ENCODE peak calls at places on chromosomes 1 and 21, in seven cellular contexts. D, P, H, C, J, S and N are unnamed samples.

GRCh38 chr1:146007048-146007784 is 10.8 kb upstream of the TXNIP start:
- DNase-seq in D (peak), P (peak), H (peak), C (peak), J (no peak), S (peak), N (no peak)

GRCh38 chr21:15283789-15284188 is 219.0 kb upstream of the NRIP1 start:
- DNase-seq in D (no peak), P (no peak), H (no peak), C (no peak), J (no peak), S (no peak), N (no peak)

GRCh38 chr1:210467440-210468040 is 138.8 kb downstream of the HHAT start:
- DNase-seq in D (peak), P (no peak), H (no peak), C (no peak), J (no peak), S (peak), N (no peak)

GRCh38 chr1:99645199-99645598 is 714 bp upstream of the PALMD start:
- DNase-seq in D (peak), P (no peak), H (peak), C (no peak), J (no peak), S (peak), N (no peak)

GRCh38 chr1:52572387-52572786 is 19.5 kb upstream of the TUT4 start:
- DNase-seq in D (no peak), P (no peak), H (no peak), C (no peak), J (no peak), S (no peak), N (no peak)

GRCh38 chr21:20276377-20276776 is 721.8 kb upstream of the NCAM2 start:
- DNase-seq in D (no peak), P (no peak), H (no peak), C (no peak), J (no peak), S (no peak), N (no peak)

GRCh38 chr1:216660561-216660960 is 62.7 kb downstream of the ESRRG start:
- DNase-seq in D (no peak), P (no peak), H (no peak), C (no peak), J (no peak), S (no peak), N (no peak)

GRCh38 chr1:161725888-161726630 is 4.7 kb downstream of the FCRLB start:
- DNase-seq in D (peak), P (peak), H (peak), C (peak), J (no peak), S (peak), N (peak)

GRCh38 chr1:228411548-228412430 is 4.9 kb downstream of the TRIM17 start:
- DNase-seq in D (no peak), P (no peak), H (no peak), C (no peak), J (no peak), S (no peak), N (no peak)

GRCh38 chr21:43300496-43301423 is 126.2 kb downstream of the SIK1 start:
- DNase-seq in D (peak), P (no peak), H (no peak), C (no peak), J (no peak), S (no peak), N (no peak)

GRCh38 chr1:203128691-203129500 is 1.4 kb downstream of the ADORA1 start:
- DNase-seq in D (no peak), P (no peak), H (no peak), C (no peak), J (no peak), S (no peak), N (peak)

GRCh38 chr21:21200103-21200938 is 202.1 kb downstream of the NCAM2 start:
- DNase-seq in D (peak), P (peak), H (peak), C (no peak), J (no peak), S (peak), N (no peak)

GRCh38 chr21:44966135-44967081 is 26.6 kb downstream of the SLX9 start:
- DNase-seq in D (no peak), P (no peak), H (no peak), C (no peak), J (no peak), S (no peak), N (no peak)

GRCh38 chr1:223338811-223339746 is 24.9 kb downstream of the SUSD4 start:
- DNase-seq in D (peak), P (no peak), H (no peak), C (no peak), J (no peak), S (no peak), N (no peak)

GRCh38 chr1:207397525-207397926 is 56.6 kb upstream of the CR2 start:
- DNase-seq in D (no peak), P (peak), H (no peak), C (no peak), J (no peak), S (peak), N (peak)

GRCh38 chr1:40861227-40862003 is 748 bp downstream of the CITED4 start:
- DNase-seq in D (peak), P (peak), H (peak), C (peak), J (no peak), S (peak), N (no peak)

GRCh38 chr21:17613242-17613676 is 558 bp upstream of the BTG3 start:
- DNase-seq in D (no peak), P (no peak), H (peak), C (peak), J (no peak), S (peak), N (no peak)

GRCh38 chr1:30814292-30814691 is 56.7 kb upstream of the LAPTM5 start:
- DNase-seq in D (no peak), P (no peak), H (no peak), C (no peak), J (no peak), S (no peak), N (no peak)

GRCh38 chr1:61082336-61083013 is at the start of gene NFIA:
- DNase-seq in D (peak), P (peak), H (peak), C (no peak), J (no peak), S (peak), N (peak)

GRCh38 chr1:116956378-116956777 is 45.2 kb upstream of the CD101 start:
- DNase-seq in D (no peak), P (no peak), H (no peak), C (no peak), J (no peak), S (no peak), N (no peak)

GRCh38 chr1:229854620-229855019 is 212.4 kb upstream of the GALNT2 start:
- DNase-seq in D (no peak), P (no peak), H (no peak), C (no peak), J (no peak), S (no peak), N (no peak)

GRCh38 chr1:200317236-200317635 is 92.6 kb downstream of the ZNF281 start:
- DNase-seq in D (peak), P (no peak), H (peak), C (no peak), J (no peak), S (peak), N (no peak)

GRCh38 chr1:117501275-117501674 is 104.6 kb upstream of the TENT5C start:
- DNase-seq in D (peak), P (no peak), H (peak), C (no peak), J (no peak), S (peak), N (no peak)

GRCh38 chr1:64470670-64471217 is 815 bp downstream of the CACHD1 start:
- DNase-seq in D (no peak), P (peak), H (peak), C (no peak), J (no peak), S (no peak), N (peak)

GRCh38 chr21:38470762-38471161 is 27.5 kb downstream of the ERG start:
- DNase-seq in D (no peak), P (peak), H (no peak), C (no peak), J (no peak), S (no peak), N (no peak)

GRCh38 chr1:239493736-239494285 is 107.4 kb downstream of the CHRM3 start:
- DNase-seq in D (no peak), P (no peak), H (no peak), C (no peak), J (no peak), S (no peak), N (no peak)

GRCh38 chr1:94553323-94553730 is 11.8 kb upstream of the F3 start:
- DNase-seq in D (peak), P (peak), H (peak), C (no peak), J (no peak), S (no peak), N (no peak)

GRCh38 chr1:59831529-59831928 is 16.8 kb downstream of the HOOK1 start:
- DNase-seq in D (no peak), P (peak), H (no peak), C (no peak), J (no peak), S (peak), N (no peak)

GRCh38 chr1:117301906-117302305 is 65.3 kb upstream of the MAN1A2 start:
- DNase-seq in D (no peak), P (no peak), H (no peak), C (no peak), J (no peak), S (no peak), N (no peak)

GRCh38 chr1:214332950-214333798 is 52.2 kb downstream of the SMYD2 start:
- DNase-seq in D (peak), P (peak), H (peak), C (peak), J (no peak), S (peak), N (peak)

GRCh38 chr1:72516826-72517225 is 234.5 kb upstream of the NEGR1 start:
- DNase-seq in D (no peak), P (no peak), H (no peak), C (no peak), J (no peak), S (no peak), N (no peak)

GRCh38 chr1:13996334-13996733 is 296.3 kb downstream of the PRDM2 start:
- DNase-seq in D (no peak), P (no peak), H (no peak), C (no peak), J (peak), S (no peak), N (peak)

GRCh38 chr1:164635784-164636729 is 77.1 kb downstream of the PBX1 start:
- DNase-seq in D (no peak), P (no peak), H (no peak), C (no peak), J (no peak), S (no peak), N (no peak)

GRCh38 chr1:160519542-160520435 is 3.3 kb downstream of the SLAMF6 start:
- DNase-seq in D (no peak), P (peak), H (no peak), C (no peak), J (no peak), S (peak), N (no peak)

GRCh38 chr1:150976879-150977694 is 2.5 kb upstream of the CERS2 start:
- DNase-seq in D (no peak), P (peak), H (peak), C (no peak), J (no peak), S (peak), N (peak)

GRCh38 chr1:67572594-67573221 is 112.3 kb upstream of the GADD45A start:
- DNase-seq in D (peak), P (no peak), H (no peak), C (no peak), J (no peak), S (peak), N (no peak)

GRCh38 chr1:182789138-182790076 is at the start of gene NPL:
- DNase-seq in D (peak), P (peak), H (peak), C (peak), J (no peak), S (peak), N (peak)

GRCh38 chr1:25198731-25199231 is 33.5 kb downstream of the SYF2 start:
- DNase-seq in D (no peak), P (no peak), H (no peak), C (no peak), J (no peak), S (no peak), N (no peak)

GRCh38 chr1:197619008-197619640 is 156.2 kb downstream of the DENND1B start:
- DNase-seq in D (peak), P (peak), H (peak), C (no peak), J (no peak), S (peak), N (no peak)

GRCh38 chr1:162905759-162906158 is 44.8 kb upstream of the CCDC190 start:
- DNase-seq in D (peak), P (peak), H (peak), C (no peak), J (no peak), S (peak), N (no peak)

DNA sequence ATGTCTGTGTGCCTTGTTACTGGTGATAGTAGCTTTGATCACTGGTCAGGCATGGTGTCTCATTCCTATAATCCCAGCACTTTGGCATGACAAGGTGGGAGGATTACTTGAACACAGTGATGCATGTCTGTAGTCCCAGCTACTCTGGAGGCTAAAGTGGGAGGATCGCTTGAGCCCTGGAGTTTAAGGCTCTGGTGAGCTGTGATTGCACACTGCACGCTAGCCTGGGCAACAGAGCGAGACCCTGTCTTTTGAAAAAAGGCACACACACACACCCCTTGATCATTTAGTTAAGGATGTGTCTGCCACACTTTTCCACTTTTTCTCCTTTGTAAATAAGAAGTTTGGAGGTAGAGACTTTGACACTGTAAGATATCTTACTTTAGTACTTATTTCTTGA is 15.1 kb downstream of the MIGA1 start:
- DNase-seq in D (no peak), P (no peak), H (no peak), C (no peak), J (no peak), S (no peak), N (no peak)
- H3K23ac ChIP-seq in D (no peak), P (no peak), H (no peak), C (no peak), J (no peak), S (no peak), N (no peak)

GRCh38 chr1:245240648-245241165 is 85.9 kb downstream of the KIF26B start:
- DNase-seq in D (no peak), P (no peak), H (no peak), C (no peak), J (no peak), S (no peak), N (no peak)
- H2AK5ac ChIP-seq in D (no peak), P (no peak), H (no peak), C (peak), J (no peak), S (no peak), N (no peak)

GRCh38 chr1:5907966-5908365 is 84.3 kb downstream of the NPHP4 start:
- DNase-seq in D (no peak), P (no peak), H (no peak), C (no peak), J (no peak), S (no peak), N (peak)
- H3K23ac ChIP-seq in D (no peak), P (no peak), H (no peak), C (no peak), J (no peak), S (no peak), N (no peak)

GRCh38 chr1:27355683-27356082 is 11.1 kb downstream of the MAP3K6 start:
- DNase-seq in D (no peak), P (no peak), H (no peak), C (no peak), J (no peak), S (no peak), N (no peak)

GRCh38 chr1:27351541-27352107 is 9.8 kb downstream of the SYTL1 start:
- DNase-seq in D (no peak), P (no peak), H (no peak), C (no peak), J (no peak), S (no peak), N (no peak)

GRCh38 chr1:27350673-27351540 is 9.1 kb downstream of the SYTL1 start:
- DNase-seq in D (no peak), P (peak), H (peak), C (peak), J (peak), S (peak), N (peak)

GRCh38 chr1:27353629-27354028 is 11.8 kb downstream of the SYTL1 start:
- DNase-seq in D (no peak), P (no peak), H (no peak), C (no peak), J (no peak), S (no peak), N (no peak)

GRCh38 chr1:27353166-27353565 is 11.3 kb downstream of the SYTL1 start:
- DNase-seq in D (no peak), P (no peak), H (no peak), C (no peak), J (no peak), S (no peak), N (no peak)
- H2AK5ac ChIP-seq in D (no peak), P (no peak), H (no peak), C (no peak), J (no peak), S (no peak), N (no peak)

GRCh38 chr1:156963621-156964020 is 43.2 kb downstream of the LRRC71 start:
- DNase-seq in D (no peak), P (no peak), H (no peak), C (no peak), J (no peak), S (peak), N (no peak)
- H3K23ac ChIP-seq in D (no peak), P (no peak), H (no peak), C (no peak), J (no peak), S (no peak), N (no peak)

GRCh38 chr1:28380394-28380793 is 10.9 kb downstream of the PHACTR4 start:
- DNase-seq in D (no peak), P (no peak), H (no peak), C (no peak), J (no peak), S (no peak), N (no peak)
- H2AK5ac ChIP-seq in D (no peak), P (no peak), H (no peak), C (no peak), J (no peak), S (no peak), N (no peak)

GRCh38 chr1:241203817-241204216 is 153.2 kb downstream of the RGS7 start:
- DNase-seq in D (no peak), P (no peak), H (no peak), C (no peak), J (no peak), S (no peak), N (no peak)
- H3K23ac ChIP-seq in D (no peak), P (no peak), H (no peak), C (no peak), J (no peak), S (no peak), N (no peak)

GRCh38 chr1:86913399-86913895 is 479 bp downstream of the SELENOF start:
- DNase-seq in D (peak), P (no peak), H (peak), C (no peak), J (no peak), S (peak), N (no peak)

GRCh38 chr1:86914998-86915736 is 732 bp downstream of the HS2ST1 start:
- DNase-seq in D (peak), P (peak), H (peak), C (peak), J (no peak), S (peak), N (peak)

GRCh38 chr1:86914635-86914997 is at the start of gene HS2ST1:
- DNase-seq in D (no peak), P (no peak), H (no peak), C (no peak), J (no peak), S (no peak), N (no peak)

GRCh38 chr1:86912501-86912900 is 1.4 kb downstream of the SELENOF start:
- DNase-seq in D (peak), P (no peak), H (peak), C (no peak), J (no peak), S (no peak), N (no peak)

GRCh38 chr1:86913896-86914634 is at the start of gene SELENOF:
- DNase-seq in D (peak), P (peak), H (peak), C (peak), J (peak), S (peak), N (peak)
- H2AK5ac ChIP-seq in D (peak), P (no peak), H (peak), C (no peak), J (peak), S (peak), N (no peak)